ENCODE peak calls at places on chromosomes 1 and 21, in seven cellular contexts. One of them, this sample, is unnamed.

GRCh38 chr1:61171346-61171745 is 89.0 kb downstream of the NFIA start:
- DNase-seq in IMR-90: no peak
- DNase-seq in mesenchymal stem cell: no peak
- DNase-seq in trophoblast cell: no peak
- DNase-seq in H1: no peak
- DNase-seq in neuronal stem cell: no peak
- DNase-seq in H9: no peak
- DNase-seq in this sample: no peak

GRCh38 chr1:232675267-232675666 is 45.3 kb upstream of the SIPA1L2 start:
- DNase-seq in mesenchymal stem cell: no peak
- DNase-seq in trophoblast cell: no peak
- DNase-seq in H9: no peak
- DNase-seq in IMR-90: peak; percentile 13
- DNase-seq in H1: no peak
- DNase-seq in neuronal stem cell: no peak
- DNase-seq in this sample: no peak

GRCh38 chr21:41659791-41660560 is 106.9 kb downstream of the RIPK4 start:
- DNase-seq in trophoblast cell: no peak
- DNase-seq in IMR-90: peak; percentile 24
- DNase-seq in mesenchymal stem cell: no peak
- DNase-seq in neuronal stem cell: no peak
- DNase-seq in H9: no peak
- DNase-seq in H1: no peak
- DNase-seq in this sample: no peak

GRCh38 chr1:19179597-19180271 is 30.3 kb downstream of the UBR4 start:
- DNase-seq in IMR-90: peak; percentile 41
- DNase-seq in trophoblast cell: no peak
- DNase-seq in H9: no peak
- DNase-seq in H1: no peak
- DNase-seq in neuronal stem cell: no peak
- DNase-seq in mesenchymal stem cell: peak; percentile 52
- DNase-seq in this sample: peak; percentile 59

GRCh38 chr1:214584805-214585766 is 17.9 kb upstream of the CENPF start:
- DNase-seq in trophoblast cell: peak; percentile 25
- DNase-seq in mesenchymal stem cell: peak; percentile 73
- DNase-seq in H9: no peak
- DNase-seq in H1: no peak
- DNase-seq in IMR-90: peak; percentile 73
- DNase-seq in neuronal stem cell: no peak
- DNase-seq in this sample: peak; percentile 72

GRCh38 chr1:209988706-209989105 is 50.7 kb downstream of the SYT14 start:
- DNase-seq in H9: no peak
- DNase-seq in IMR-90: no peak
- DNase-seq in mesenchymal stem cell: no peak
- DNase-seq in trophoblast cell: no peak
- DNase-seq in neuronal stem cell: no peak
- DNase-seq in H1: no peak
- DNase-seq in this sample: no peak

GRCh38 chr1:37840711-37841110 is 18.7 kb downstream of the MTF1 start:
- DNase-seq in mesenchymal stem cell: no peak
- DNase-seq in trophoblast cell: no peak
- DNase-seq in H1: no peak
- DNase-seq in H9: no peak
- DNase-seq in neuronal stem cell: no peak
- DNase-seq in IMR-90: peak; percentile 15
- DNase-seq in this sample: no peak

GRCh38 chr1:225378880-225379279 is 49.0 kb downstream of the LBR start:
- DNase-seq in IMR-90: peak; percentile 65
- DNase-seq in mesenchymal stem cell: peak; percentile 85
- DNase-seq in neuronal stem cell: peak; percentile 4
- DNase-seq in H9: peak; percentile 88
- DNase-seq in trophoblast cell: peak; percentile 30
- DNase-seq in H1: peak; percentile 78
- DNase-seq in this sample: peak; percentile 98

GRCh38 chr21:40120944-40121575 is 253.8 kb downstream of the PCP4 start:
- DNase-seq in IMR-90: peak; percentile 1
- DNase-seq in H9: no peak
- DNase-seq in mesenchymal stem cell: no peak
- DNase-seq in trophoblast cell: no peak
- DNase-seq in H1: no peak
- DNase-seq in neuronal stem cell: peak; percentile 9
- DNase-seq in this sample: peak; percentile 25

GRCh38 chr1:34163792-34164509 is 1.1 kb downstream of the CSMD2 start:
- DNase-seq in IMR-90: no peak
- DNase-seq in trophoblast cell: no peak
- DNase-seq in mesenchymal stem cell: no peak
- DNase-seq in H9: peak; percentile 51
- DNase-seq in neuronal stem cell: peak; percentile 33
- DNase-seq in H1: no peak
- DNase-seq in this sample: peak; percentile 65

GRCh38 chr1:74652711-74653131 is 20.9 kb downstream of the ERICH3 start:
- DNase-seq in H9: no peak
- DNase-seq in H1: no peak
- DNase-seq in mesenchymal stem cell: peak; percentile 84
- DNase-seq in IMR-90: peak; percentile 79
- DNase-seq in neuronal stem cell: no peak
- DNase-seq in trophoblast cell: no peak
- DNase-seq in this sample: no peak

GRCh38 chr1:245046764-245047163 is 108.0 kb upstream of the KIF26B start:
- DNase-seq in trophoblast cell: no peak
- DNase-seq in mesenchymal stem cell: no peak
- DNase-seq in H9: peak; percentile 45
- DNase-seq in H1: no peak
- DNase-seq in IMR-90: no peak
- DNase-seq in neuronal stem cell: no peak
- DNase-seq in this sample: no peak

GRCh38 chr21:34983680-34984086 is 65.4 kb downstream of the RUNX1 start:
- DNase-seq in mesenchymal stem cell: peak; percentile 73
- DNase-seq in H9: no peak
- DNase-seq in neuronal stem cell: no peak
- DNase-seq in trophoblast cell: no peak
- DNase-seq in IMR-90: peak; percentile 63
- DNase-seq in H1: no peak
- DNase-seq in this sample: no peak

GRCh38 chr1:177927021-177927596 is 42.7 kb downstream of the SEC16B start:
- DNase-seq in H1: no peak
- DNase-seq in H9: no peak
- DNase-seq in neuronal stem cell: no peak
- DNase-seq in IMR-90: peak; percentile 97
- DNase-seq in trophoblast cell: no peak
- DNase-seq in mesenchymal stem cell: peak; percentile 71
- DNase-seq in this sample: no peak

GRCh38 chr1:29125237-29125641 is 1.5 kb upstream of the TMEM200B start:
- DNase-seq in neuronal stem cell: peak; percentile 23
- DNase-seq in mesenchymal stem cell: no peak
- DNase-seq in H1: no peak
- DNase-seq in trophoblast cell: no peak
- DNase-seq in H9: no peak
- DNase-seq in IMR-90: no peak
- DNase-seq in this sample: no peak

GRCh38 chr1:58515794-58516401 is 30.6 kb downstream of the OMA1 start:
- DNase-seq in H1: peak; percentile 7
- DNase-seq in mesenchymal stem cell: peak; percentile 82
- DNase-seq in IMR-90: peak; percentile 85
- DNase-seq in neuronal stem cell: peak; percentile 50
- DNase-seq in trophoblast cell: peak; percentile 30
- DNase-seq in H9: no peak
- DNase-seq in this sample: peak; percentile 83

GRCh38 chr1:101781437-101781836 is 215.3 kb downstream of the OLFM3 start:
- DNase-seq in neuronal stem cell: no peak
- DNase-seq in trophoblast cell: no peak
- DNase-seq in H1: no peak
- DNase-seq in mesenchymal stem cell: peak; percentile 9
- DNase-seq in IMR-90: no peak
- DNase-seq in H9: no peak
- DNase-seq in this sample: no peak

GRCh38 chr1:206590025-206590834 is 22.0 kb downstream of the EIF2D start:
- DNase-seq in IMR-90: peak; percentile 80
- DNase-seq in trophoblast cell: peak; percentile 35
- DNase-seq in H1: no peak
- DNase-seq in mesenchymal stem cell: peak; percentile 87
- DNase-seq in neuronal stem cell: no peak
- DNase-seq in H9: no peak
- DNase-seq in this sample: peak; percentile 13

GRCh38 chr1:77639056-77639455 is 43.4 kb downstream of the ZZZ3 start:
- DNase-seq in trophoblast cell: no peak
- DNase-seq in H9: no peak
- DNase-seq in IMR-90: peak; percentile 61
- DNase-seq in H1: no peak
- DNase-seq in neuronal stem cell: no peak
- DNase-seq in mesenchymal stem cell: peak; percentile 28
- DNase-seq in this sample: peak; percentile 14

GRCh38 chr1:156416993-156417699 is 48.1 kb downstream of the RHBG start:
- DNase-seq in IMR-90: no peak
- DNase-seq in H9: no peak
- DNase-seq in mesenchymal stem cell: no peak
- DNase-seq in trophoblast cell: no peak
- DNase-seq in neuronal stem cell: no peak
- DNase-seq in H1: no peak
- DNase-seq in this sample: no peak

GRCh38 chr1:156276966-156277381 is 5.7 kb downstream of the SMG5 start:
- DNase-seq in mesenchymal stem cell: no peak
- DNase-seq in IMR-90: no peak
- DNase-seq in H1: no peak
- DNase-seq in H9: no peak
- DNase-seq in trophoblast cell: peak; percentile 97
- DNase-seq in neuronal stem cell: no peak
- DNase-seq in this sample: no peak

GRCh38 chr1:5459839-5460238 is 532.4 kb downstream of the NPHP4 start:
- DNase-seq in H1: no peak
- DNase-seq in mesenchymal stem cell: no peak
- DNase-seq in neuronal stem cell: no peak
- DNase-seq in H9: no peak
- DNase-seq in IMR-90: no peak
- DNase-seq in trophoblast cell: no peak
- DNase-seq in this sample: no peak

GRCh38 chr1:53783056-53783455 is 44.1 kb upstream of the GLIS1 start:
- DNase-seq in trophoblast cell: no peak
- DNase-seq in neuronal stem cell: no peak
- DNase-seq in mesenchymal stem cell: no peak
- DNase-seq in H9: no peak
- DNase-seq in IMR-90: peak; percentile 52
- DNase-seq in H1: no peak
- DNase-seq in this sample: no peak

GRCh38 chr1:234970731-234971476 is 157.7 kb downstream of the TOMM20 start:
- DNase-seq in H9: peak; percentile 70
- DNase-seq in neuronal stem cell: no peak
- DNase-seq in H1: peak; percentile 57
- DNase-seq in IMR-90: peak; percentile 98
- DNase-seq in trophoblast cell: peak; percentile 80
- DNase-seq in mesenchymal stem cell: peak; percentile 98
- DNase-seq in this sample: peak; percentile 97

GRCh38 chr1:61098906-61099437 is 16.6 kb downstream of the NFIA start:
- DNase-seq in trophoblast cell: no peak
- DNase-seq in neuronal stem cell: no peak
- DNase-seq in H9: no peak
- DNase-seq in IMR-90: no peak
- DNase-seq in H1: no peak
- DNase-seq in mesenchymal stem cell: no peak
- DNase-seq in this sample: no peak

GRCh38 chr21:43373387-43374227 is 53.3 kb downstream of the SIK1 start:
- DNase-seq in H1: no peak
- DNase-seq in IMR-90: no peak
- DNase-seq in trophoblast cell: no peak
- DNase-seq in mesenchymal stem cell: no peak
- DNase-seq in H9: no peak
- DNase-seq in neuronal stem cell: no peak
- DNase-seq in this sample: no peak

GRCh38 chr1:88194542-88194941 is 489.5 kb upstream of the PKN2 start:
- DNase-seq in H1: no peak
- DNase-seq in trophoblast cell: no peak
- DNase-seq in IMR-90: no peak
- DNase-seq in H9: no peak
- DNase-seq in neuronal stem cell: no peak
- DNase-seq in mesenchymal stem cell: no peak
- DNase-seq in this sample: no peak

GRCh38 chr1:84103197-84103992 is 40.7 kb upstream of the PRKACB start:
- DNase-seq in neuronal stem cell: peak; percentile 17
- DNase-seq in H9: peak; percentile 46
- DNase-seq in IMR-90: peak; percentile 93
- DNase-seq in trophoblast cell: peak; percentile 13
- DNase-seq in H1: no peak
- DNase-seq in mesenchymal stem cell: peak; percentile 93
- DNase-seq in this sample: peak; percentile 95
- H3K27ac ChIP-seq in neuronal stem cell: no peak overlapping the region
- H3K27ac ChIP-seq in H9: no peak overlapping the region
- H3K27ac ChIP-seq in IMR-90: peak overlapping the region; percentile 41
- H3K27ac ChIP-seq in trophoblast cell: peak overlapping the region; percentile 75
- H3K27ac ChIP-seq in H1: no peak overlapping the region
- H3K27ac ChIP-seq in mesenchymal stem cell: peak overlapping the region; percentile 70
- H3K27ac ChIP-seq in this sample: peak overlapping the region; percentile 77

DNA sequence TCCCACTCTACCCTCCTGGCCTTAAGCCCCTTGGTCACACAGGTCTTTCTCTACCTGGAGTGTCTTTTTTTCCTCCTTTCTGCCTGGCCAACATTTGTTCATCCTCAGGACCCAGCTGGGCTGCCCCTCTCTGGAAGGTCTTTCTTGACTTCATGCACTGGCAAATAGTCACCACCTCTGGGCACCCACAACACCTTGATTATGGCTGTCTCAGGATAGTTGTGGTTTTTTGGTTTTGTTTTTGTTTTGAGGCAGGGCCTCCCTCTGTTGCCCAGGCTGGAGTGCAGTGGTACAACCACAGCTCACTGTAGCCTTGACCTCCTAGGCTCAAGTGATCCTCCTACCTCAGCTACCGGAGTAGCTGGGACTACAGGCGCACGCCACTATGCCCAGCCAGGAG is 10.8 kb downstream of the RPS6KA1 start:
- DNase-seq in mesenchymal stem cell: no peak
- DNase-seq in H9: no peak
- DNase-seq in IMR-90: no peak
- DNase-seq in neuronal stem cell: no peak
- DNase-seq in H1: no peak
- DNase-seq in trophoblast cell: no peak
- DNase-seq in this sample: no peak
- H2BK5ac ChIP-seq in mesenchymal stem cell: no peak overlapping the region
- H2BK5ac ChIP-seq in H9: no peak overlapping the region
- H2BK5ac ChIP-seq in IMR-90: no peak overlapping the region
- H2BK5ac ChIP-seq in neuronal stem cell: no peak overlapping the region
- H2BK5ac ChIP-seq in H1: no peak overlapping the region
- H2BK5ac ChIP-seq in trophoblast cell: no peak overlapping the region
- H2BK5ac ChIP-seq in this sample: no peak overlapping the region

DNA sequence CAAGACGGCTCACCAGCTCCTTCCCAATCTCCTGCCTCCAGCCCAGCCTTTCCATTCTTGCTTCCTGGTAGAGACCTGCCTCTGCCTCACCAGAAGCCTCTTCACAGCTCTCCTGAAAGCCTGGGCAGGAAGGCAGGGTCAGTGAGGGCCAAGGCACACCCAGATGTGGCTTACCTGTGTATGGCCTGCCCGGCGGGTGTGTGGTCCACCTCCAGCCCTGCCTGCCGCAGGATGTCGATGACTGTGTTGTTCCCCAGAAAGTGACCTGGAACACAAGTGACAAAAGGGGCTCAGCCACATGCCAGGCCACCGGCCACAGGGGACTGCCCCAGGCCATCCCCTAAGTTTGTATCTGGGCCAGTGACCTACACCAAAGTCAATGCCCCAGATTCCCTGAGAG is 218.9 kb downstream of the TRABD2B start:
- DNase-seq in trophoblast cell: no peak
- DNase-seq in H9: no peak
- DNase-seq in mesenchymal stem cell: no peak
- DNase-seq in IMR-90: no peak
- DNase-seq in H1: no peak
- DNase-seq in neuronal stem cell: no peak
- DNase-seq in this sample: no peak
- H3K79me1 ChIP-seq in trophoblast cell: no peaks in the 10 kb centered on the region
- H3K79me1 ChIP-seq in H9: no peaks in the 10 kb centered on the region
- H3K79me1 ChIP-seq in mesenchymal stem cell: no peaks in the 10 kb centered on the region
- H3K79me1 ChIP-seq in IMR-90: no peaks in the 10 kb centered on the region
- H3K79me1 ChIP-seq in H1: no peaks in the 10 kb centered on the region
- H3K79me1 ChIP-seq in neuronal stem cell: no peaks in the 10 kb centered on the region
- H3K79me1 ChIP-seq in this sample: no peaks in the 10 kb centered on the region

GRCh38 chr1:179558078-179558477 is 17.7 kb downstream of the NPHS2 start:
- DNase-seq in H1: no peak
- DNase-seq in mesenchymal stem cell: no peak
- DNase-seq in trophoblast cell: no peak
- DNase-seq in neuronal stem cell: no peak
- DNase-seq in H9: no peak
- DNase-seq in IMR-90: no peak
- DNase-seq in this sample: no peak
- H3K27ac ChIP-seq in H1: no peak overlapping the region
- H3K27ac ChIP-seq in mesenchymal stem cell: no peak overlapping the region
- H3K27ac ChIP-seq in trophoblast cell: no peak overlapping the region
- H3K27ac ChIP-seq in neuronal stem cell: no peak overlapping the region
- H3K27ac ChIP-seq in H9: no peak overlapping the region
- H3K27ac ChIP-seq in IMR-90: no peak overlapping the region
- H3K27ac ChIP-seq in this sample: no peak overlapping the region